ENCODE peak calls at places on chromosomes 2 and 18, in five cellular contexts. O, U, A, G and V are unnamed samples.

GRCh38 chr2:9983413-9984216 is 32.1 kb downstream of the GRHL1 start:
- ATAC-seq in O (no peak), U (no peak), A (peak; percentile 43), G (no peak), V (no peak)

GRCh38 chr2:72780483-72780882 is 45.4 kb downstream of the EXOC6B start:
- ATAC-seq in O (peak; percentile 41), U (no peak), A (no peak), G (no peak), V (no peak)

GRCh38 chr18:56574827-56575226 is 63.6 kb downstream of the TXNL1 start:
- ATAC-seq in O (peak; percentile 18), U (no peak), A (peak; percentile 72), G (peak; percentile 59), V (no peak)

GRCh38 chr2:182301093-182301492 is 125.7 kb downstream of the PDE1A start:
- ATAC-seq in O (no peak), U (no peak), A (no peak), G (no peak), V (no peak)

GRCh38 chr2:65294136-65294535 is 66.5 kb downstream of the ACTR2 start:
- ATAC-seq in O (peak; percentile 20), U (peak; percentile 54), A (peak; percentile 55), G (no peak), V (no peak)

GRCh38 chr2:61218076-61218816 is 56.3 kb downstream of the C2orf74 start:
- ATAC-seq in O (no peak), U (no peak), A (no peak), G (no peak), V (no peak)

GRCh38 chr18:75678662-75679061 is 251.2 kb upstream of the SMIM21 start:
- ATAC-seq in O (no peak), U (no peak), A (no peak), G (no peak), V (no peak)

GRCh38 chr2:180739070-180739469 is 241.3 kb upstream of the UBE2E3 start:
- ATAC-seq in O (no peak), U (no peak), A (no peak), G (no peak), V (no peak)

GRCh38 chr2:12727641-12728040 is 10.9 kb downstream of the TRIB2 start:
- ATAC-seq in O (no peak), U (no peak), A (no peak), G (no peak), V (no peak)

GRCh38 chr2:236562434-236562833 is 7.2 kb upstream of the ACKR3 start:
- ATAC-seq in O (no peak), U (peak; percentile 85), A (no peak), G (no peak), V (no peak)

GRCh38 chr2:178480227-178481181 is at the start of gene PLEKHA3:
- ATAC-seq in O (peak; percentile 77), U (peak; percentile 93), A (peak; percentile 89), G (peak; percentile 96), V (peak; percentile 94)

GRCh38 chr2:159525012-159525411 is 91.3 kb downstream of the BAZ2B start:
- ATAC-seq in O (no peak), U (no peak), A (no peak), G (no peak), V (no peak)

GRCh38 chr18:50006470-50007046 is 188.4 kb downstream of the MYO5B start:
- ATAC-seq in O (no peak), U (no peak), A (no peak), G (no peak), V (no peak)

GRCh38 chr2:89784960-89785359 is 1093.5 kb downstream of the RPIA start:
- ATAC-seq in O (no peak), U (no peak), A (no peak), G (no peak), V (no peak)

GRCh38 chr2:89780318-89780717 is 1088.8 kb downstream of the RPIA start:
- ATAC-seq in O (no peak), U (no peak), A (no peak), G (no peak), V (no peak)

DNA sequence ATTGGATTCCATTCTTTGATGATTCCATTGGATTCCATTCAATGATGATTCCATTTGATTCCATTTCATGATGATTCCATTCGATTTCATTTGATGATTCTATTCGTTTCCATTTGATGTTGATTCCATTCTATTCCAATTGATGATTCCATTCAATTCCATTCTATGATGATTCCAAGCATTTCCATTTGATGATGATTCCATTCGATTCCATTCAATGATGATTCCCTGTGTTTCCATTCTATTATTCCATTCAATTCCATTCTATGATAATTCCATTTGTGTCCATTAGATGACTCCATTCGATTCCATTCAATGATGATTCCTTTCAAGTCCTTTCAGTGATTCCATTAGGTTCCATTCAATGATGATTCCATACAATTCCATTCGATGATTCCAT is 1090.5 kb downstream of the RPIA start:
- ATAC-seq in O (no peak), U (no peak), A (no peak), G (no peak), V (no peak)
- H3K9me3 ChIP-seq in O (peaks cover 6% of the 10 kb centered on the region), U (peaks cover 100% of the 10 kb centered on the region), A (no peaks in the 10 kb centered on the region), G (peaks cover 17% of the 10 kb centered on the region), V (no peaks in the 10 kb centered on the region)

GRCh38 chr2:131077182-131077846 is 15.9 kb downstream of the FAM168B start:
- ATAC-seq in O (no peak), U (peak; percentile 70), A (no peak), G (no peak), V (no peak)
- H3K36me3 ChIP-seq in O (peaks cover 61% of the 10 kb centered on the region), U (peaks cover 42% of the 10 kb centered on the region), A (peaks cover 90% of the 10 kb centered on the region), G (peaks cover 16% of the 10 kb centered on the region), V (peaks cover 96% of the 10 kb centered on the region)

DNA sequence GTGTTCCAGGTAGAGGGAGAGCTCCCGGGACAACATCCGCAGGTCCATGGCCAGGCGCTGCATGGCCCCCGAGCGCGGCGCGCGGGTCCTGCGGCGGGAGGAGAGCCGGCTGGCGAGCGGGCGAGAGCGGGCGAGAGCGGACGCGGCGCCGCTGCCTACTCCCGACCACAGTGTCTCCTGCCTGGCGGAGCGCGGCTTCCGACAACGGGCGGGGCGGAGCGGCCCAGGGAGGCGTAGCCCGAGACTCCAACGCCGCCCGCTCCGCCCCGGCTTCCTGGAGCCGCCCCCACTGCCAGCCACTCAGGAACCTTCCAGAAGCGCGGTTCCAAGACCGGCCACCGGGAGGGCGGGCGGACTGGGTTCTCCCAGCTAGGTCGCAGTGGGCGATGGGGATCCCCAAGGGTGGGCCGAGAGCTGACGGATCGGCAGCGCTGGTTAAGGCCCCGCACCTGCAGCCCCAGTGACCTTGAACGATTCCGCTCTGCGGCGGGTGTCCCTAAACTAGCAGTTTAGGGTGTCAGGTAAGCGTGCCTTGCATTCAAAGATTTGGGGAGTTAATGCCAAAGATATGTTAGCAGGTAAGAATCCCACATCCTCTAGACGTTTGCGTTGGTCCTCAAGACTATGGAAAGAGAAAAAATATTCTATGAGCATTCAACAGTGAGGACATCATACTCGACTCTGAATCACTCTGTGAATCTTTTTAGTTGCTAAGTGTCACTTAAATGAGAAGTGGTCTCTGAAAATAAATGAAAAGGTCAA is at the start of gene ABHD3:
- ATAC-seq in O (peak; percentile 97), U (peak; percentile 98), A (peak; percentile 99), G (peak; percentile 99), V (peak; percentile 99)
- TF ChIP-seq EP300 in O (no peak), U (no peak), A (peak; percentile 34), G (peak; percentile 64), V (no peak)

GRCh38 chr2:176110975-176111663 is 4.0 kb downstream of the HOXD11 start:
- ATAC-seq in O (peak; percentile 79), U (peak; percentile 62), A (peak; percentile 91), G (no peak), V (no peak)

GRCh38 chr2:176114120-176114929 is 2.3 kb upstream of the HOXD10 start:
- ATAC-seq in O (no peak), U (peak; percentile 24), A (no peak), G (no peak), V (no peak)

GRCh38 chr2:176111891-176112374 is 4.6 kb upstream of the HOXD10 start:
- ATAC-seq in O (no peak), U (no peak), A (no peak), G (no peak), V (no peak)

GRCh38 chr2:176114930-176115625 is 1.5 kb upstream of the HOXD10 start:
- ATAC-seq in O (no peak), U (no peak), A (no peak), G (no peak), V (no peak)

DNA sequence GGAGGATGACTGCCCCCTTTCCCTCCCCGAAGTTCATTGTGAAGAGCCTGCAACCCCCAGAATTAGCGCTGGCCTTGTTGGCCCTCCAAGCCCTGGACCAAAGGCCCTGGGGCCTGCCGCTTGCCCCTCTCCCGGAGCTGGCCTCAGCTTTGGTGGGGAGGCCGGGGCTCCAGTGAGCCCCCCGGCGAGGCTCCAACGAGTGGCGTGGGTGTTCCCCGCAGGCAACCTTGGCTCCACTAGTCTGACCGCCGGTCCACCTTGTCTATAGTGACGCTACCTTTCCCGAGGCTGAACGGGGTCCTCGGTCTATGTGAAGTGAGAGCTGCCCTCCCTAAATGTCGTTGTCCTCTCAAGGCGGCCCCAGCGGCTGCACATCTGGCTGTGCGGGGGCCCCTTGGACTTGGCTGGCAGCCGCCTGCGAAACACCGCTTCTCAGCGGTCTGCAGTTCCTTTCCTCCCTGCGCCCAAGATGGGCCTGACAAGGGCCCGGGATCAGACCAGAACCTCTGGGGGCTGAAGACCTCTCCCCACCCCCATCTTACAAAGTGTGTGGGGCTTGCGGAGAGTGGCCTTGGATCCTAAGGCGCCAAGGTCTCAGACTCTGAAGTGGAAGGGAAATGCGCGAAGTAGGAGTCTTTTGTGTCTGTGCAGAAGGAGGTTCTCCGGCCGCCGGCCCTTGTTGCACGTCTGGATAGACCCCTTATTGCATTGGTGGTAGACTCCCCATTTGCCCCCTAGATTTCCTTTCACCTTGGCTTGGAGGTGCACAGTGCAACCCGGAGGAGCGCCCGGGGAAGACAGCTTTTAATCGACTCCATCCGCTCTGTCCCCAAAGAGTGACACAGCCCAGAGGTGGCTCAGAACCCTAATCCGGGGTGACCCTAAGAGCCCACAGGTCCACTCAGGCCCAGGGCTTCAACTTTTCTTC is 3.9 kb upstream of the HOXD10 start:
- ATAC-seq in O (no peak), U (no peak), A (no peak), G (no peak), V (no peak)
- H3K9me3 ChIP-seq in O (peaks cover 1% of the 10 kb centered on the region), U (no peaks in the 10 kb centered on the region), A (no peaks in the 10 kb centered on the region), G (no peaks in the 10 kb centered on the region), V (no peaks in the 10 kb centered on the region)

GRCh38 chr2:136288249-136288648 is 170.3 kb upstream of the CXCR4 start:
- ATAC-seq in O (no peak), U (no peak), A (no peak), G (no peak), V (no peak)
- H3K36me3 ChIP-seq in O (no peaks in the 10 kb centered on the region), U (no peaks in the 10 kb centered on the region), A (no peaks in the 10 kb centered on the region), G (no peaks in the 10 kb centered on the region), V (no peaks in the 10 kb centered on the region)